ENCODE peak calls at places on chromosomes 6 and 20, in ten cellular contexts. One of them, this sample, is unnamed.

GRCh38 chr20:11457476-11457875 is 460.2 kb upstream of the BTBD3 start:
- DNase-seq in stimulated activated CD8-positive, alpha-beta memory T cell treated with anti-CD3 and anti-CD28 coated beads, Interleukin-4, amount 100 ng/mL, for 1 hour: no peak
- DNase-seq in HS-5: no peak
- DNase-seq in breast epithelium: no peak
- DNase-seq in H54: no peak
- DNase-seq in anterior cingulate cortex: no peak
- DNase-seq in cardiac fibroblast: no peak
- DNase-seq in EL: peak
- DNase-seq in GOT3: no peak
- DNase-seq in foreskin fibroblast: no peak
- DNase-seq in this sample: no peak

GRCh38 chr6:12356431-12356830 is 66.3 kb downstream of the EDN1 start:
- DNase-seq in cardiac fibroblast: no peak
- DNase-seq in anterior cingulate cortex: no peak
- DNase-seq in stimulated activated CD8-positive, alpha-beta memory T cell treated with anti-CD3 and anti-CD28 coated beads, Interleukin-4, amount 100 ng/mL, for 1 hour: no peak
- DNase-seq in H54: no peak
- DNase-seq in foreskin fibroblast: no peak
- DNase-seq in EL: no peak
- DNase-seq in HS-5: no peak
- DNase-seq in breast epithelium: no peak
- DNase-seq in GOT3: no peak
- DNase-seq in this sample: no peak

GRCh38 chr20:64107736-64108457 is 532 bp upstream of the NPBWR2 start:
- DNase-seq in breast epithelium: no peak
- DNase-seq in HS-5: no peak
- DNase-seq in foreskin fibroblast: no peak
- DNase-seq in EL: no peak
- DNase-seq in H54: no peak
- DNase-seq in stimulated activated CD8-positive, alpha-beta memory T cell treated with anti-CD3 and anti-CD28 coated beads, Interleukin-4, amount 100 ng/mL, for 1 hour: no peak
- DNase-seq in GOT3: no peak
- DNase-seq in cardiac fibroblast: no peak
- DNase-seq in anterior cingulate cortex: no peak
- DNase-seq in this sample: no peak

GRCh38 chr6:43983632-43984031 is 143.6 kb downstream of the MRPL14 start:
- DNase-seq in foreskin fibroblast: no peak
- DNase-seq in EL: no peak
- DNase-seq in stimulated activated CD8-positive, alpha-beta memory T cell treated with anti-CD3 and anti-CD28 coated beads, Interleukin-4, amount 100 ng/mL, for 1 hour: no peak
- DNase-seq in cardiac fibroblast: no peak
- DNase-seq in breast epithelium: peak
- DNase-seq in HS-5: no peak
- DNase-seq in anterior cingulate cortex: no peak
- DNase-seq in GOT3: no peak
- DNase-seq in H54: no peak
- DNase-seq in this sample: no peak

GRCh38 chr6:21800948-21801438 is 207.4 kb downstream of the SOX4 start:
- DNase-seq in H54: peak
- DNase-seq in cardiac fibroblast: peak
- DNase-seq in stimulated activated CD8-positive, alpha-beta memory T cell treated with anti-CD3 and anti-CD28 coated beads, Interleukin-4, amount 100 ng/mL, for 1 hour: no peak
- DNase-seq in foreskin fibroblast: peak
- DNase-seq in HS-5: no peak
- DNase-seq in anterior cingulate cortex: no peak
- DNase-seq in breast epithelium: no peak
- DNase-seq in GOT3: no peak
- DNase-seq in EL: peak
- DNase-seq in this sample: no peak

GRCh38 chr6:27545271-27546046 is 72.6 kb upstream of the ZNF184 start:
- DNase-seq in GOT3: no peak
- DNase-seq in cardiac fibroblast: peak
- DNase-seq in stimulated activated CD8-positive, alpha-beta memory T cell treated with anti-CD3 and anti-CD28 coated beads, Interleukin-4, amount 100 ng/mL, for 1 hour: no peak
- DNase-seq in EL: peak
- DNase-seq in H54: no peak
- DNase-seq in anterior cingulate cortex: no peak
- DNase-seq in HS-5: peak
- DNase-seq in breast epithelium: no peak
- DNase-seq in foreskin fibroblast: peak
- DNase-seq in this sample: no peak

GRCh38 chr6:34075906-34076305 is 70.0 kb downstream of the GRM4 start:
- DNase-seq in anterior cingulate cortex: no peak
- DNase-seq in breast epithelium: no peak
- DNase-seq in cardiac fibroblast: no peak
- DNase-seq in HS-5: no peak
- DNase-seq in H54: no peak
- DNase-seq in EL: no peak
- DNase-seq in foreskin fibroblast: no peak
- DNase-seq in GOT3: no peak
- DNase-seq in stimulated activated CD8-positive, alpha-beta memory T cell treated with anti-CD3 and anti-CD28 coated beads, Interleukin-4, amount 100 ng/mL, for 1 hour: no peak
- DNase-seq in this sample: no peak

GRCh38 chr6:133756046-133756445 is 132.9 kb upstream of the TCF21 start:
- DNase-seq in EL: peak
- DNase-seq in GOT3: no peak
- DNase-seq in cardiac fibroblast: peak
- DNase-seq in anterior cingulate cortex: no peak
- DNase-seq in stimulated activated CD8-positive, alpha-beta memory T cell treated with anti-CD3 and anti-CD28 coated beads, Interleukin-4, amount 100 ng/mL, for 1 hour: no peak
- DNase-seq in breast epithelium: no peak
- DNase-seq in foreskin fibroblast: no peak
- DNase-seq in H54: no peak
- DNase-seq in HS-5: no peak
- DNase-seq in this sample: no peak

GRCh38 chr6:14966111-14966901 is 279.6 kb upstream of the JARID2 start:
- DNase-seq in breast epithelium: no peak
- DNase-seq in cardiac fibroblast: peak
- DNase-seq in H54: no peak
- DNase-seq in EL: peak
- DNase-seq in foreskin fibroblast: no peak
- DNase-seq in stimulated activated CD8-positive, alpha-beta memory T cell treated with anti-CD3 and anti-CD28 coated beads, Interleukin-4, amount 100 ng/mL, for 1 hour: no peak
- DNase-seq in HS-5: no peak
- DNase-seq in GOT3: no peak
- DNase-seq in anterior cingulate cortex: no peak
- DNase-seq in this sample: no peak

GRCh38 chr6:136410201-136411027 is 120.8 kb upstream of the BCLAF1 start:
- DNase-seq in HS-5: no peak
- DNase-seq in foreskin fibroblast: peak
- DNase-seq in anterior cingulate cortex: no peak
- DNase-seq in cardiac fibroblast: no peak
- DNase-seq in GOT3: no peak
- DNase-seq in breast epithelium: no peak
- DNase-seq in EL: no peak
- DNase-seq in stimulated activated CD8-positive, alpha-beta memory T cell treated with anti-CD3 and anti-CD28 coated beads, Interleukin-4, amount 100 ng/mL, for 1 hour: no peak
- DNase-seq in H54: no peak
- DNase-seq in this sample: no peak

GRCh38 chr6:158595223-158595622 is 35.3 kb downstream of the TMEM181 start:
- DNase-seq in stimulated activated CD8-positive, alpha-beta memory T cell treated with anti-CD3 and anti-CD28 coated beads, Interleukin-4, amount 100 ng/mL, for 1 hour: no peak
- DNase-seq in HS-5: no peak
- DNase-seq in cardiac fibroblast: peak
- DNase-seq in anterior cingulate cortex: no peak
- DNase-seq in breast epithelium: no peak
- DNase-seq in GOT3: no peak
- DNase-seq in EL: no peak
- DNase-seq in foreskin fibroblast: no peak
- DNase-seq in H54: no peak
- DNase-seq in this sample: no peak

This sample was measured in esophagus muscularis mucosa.